ENCODE peak calls at places on chromosomes 7 and 10, in nine cellular contexts. R is cardiac muscle cell, H is RWPE2, E is PC-9, Y is lung, V is iPS DF 6.9, K is psoas muscle, T is neural progenitor cell, A is fibroblast of lung. J is an unnamed sample.
A peak's percentile ranks its signal among the peaks of the same experiment; 100 is the strongest.

GRCh38 chr7:75072978-75073282 is 672 bp downstream of the RCC1L start:
- DNase-seq in R (no peak), H (no peak), E (no peak), Y (no peak), V (no peak), K (no peak), T (no peak), A (no peak), J (no peak)

GRCh38 chr7:110358028-110358427 is 732.9 kb upstream of the LRRN3 start:
- DNase-seq in R (no peak), H (no peak), E (no peak), Y (no peak), V (no peak), K (no peak), T (no peak), A (peak; percentile 51), J (no peak)

GRCh38 chr7:23474098-23474828 is 4.0 kb upstream of the IGF2BP3 start:
- DNase-seq in R (peak; percentile 98), H (peak; percentile 97), E (peak; percentile 96), Y (peak; percentile 66), V (peak; percentile 93), K (peak; percentile 82), T (peak; percentile 99), A (peak; percentile 94), J (no peak)

GRCh38 chr10:22715290-22715625 is 880 bp upstream of the PIP4K2A start:
- DNase-seq in R (no peak), H (no peak), E (no peak), Y (no peak), V (no peak), K (no peak), T (no peak), A (no peak), J (no peak)

GRCh38 chr7:82443044-82443800 is at the start of gene CACNA2D1:
- DNase-seq in R (peak; percentile 45), H (no peak), E (no peak), Y (peak; percentile 31), V (no peak), K (peak; percentile 76), T (peak; percentile 83), A (peak; percentile 21), J (no peak)

GRCh38 chr10:69567920-69568319 is 5.3 kb downstream of the NEUROG3 start:
- DNase-seq in R (peak; percentile 75), H (no peak), E (peak; percentile 33), Y (no peak), V (no peak), K (peak; percentile 69), T (peak; percentile 92), A (peak; percentile 45), J (no peak)

GRCh38 chr7:45682836-45683555 is 108.8 kb downstream of the ADCY1 start:
- DNase-seq in R (peak; percentile 49), H (no peak), E (no peak), Y (no peak), V (no peak), K (no peak), T (no peak), A (peak; percentile 78), J (no peak)

GRCh38 chr7:113796557-113796956 is 122.3 kb downstream of the PPP1R3A start:
- DNase-seq in R (peak; percentile 74), H (no peak), E (no peak), Y (no peak), V (no peak), K (no peak), T (no peak), A (peak; percentile 92), J (no peak)

GRCh38 chr7:157347217-157347904 is 10.6 kb downstream of the DNAJB6 start:
- DNase-seq in R (peak; percentile 88), H (no peak), E (no peak), Y (no peak), V (no peak), K (peak; percentile 84), T (no peak), A (peak; percentile 89), J (no peak)

GRCh38 chr7:136479922-136480321 is 388.5 kb upstream of the CHRM2 start:
- DNase-seq in R (no peak), H (no peak), E (no peak), Y (no peak), V (no peak), K (no peak), T (no peak), A (no peak), J (no peak)

GRCh38 chr7:2820508-2820934 is 23.6 kb downstream of the GNA12 start:
- DNase-seq in R (peak; percentile 97), H (peak; percentile 91), E (peak; percentile 98), Y (peak; percentile 79), V (no peak), K (peak; percentile 84), T (no peak), A (peak; percentile 95), J (no peak)

GRCh38 chr7:155824195-155824915 is 12.1 kb upstream of the SHH start:
- DNase-seq in R (peak; percentile 27), H (peak; percentile 69), E (no peak), Y (peak; percentile 58), V (no peak), K (no peak), T (no peak), A (peak; percentile 83), J (no peak)

GRCh38 chr7:118918556-118918955 is 694.1 kb downstream of the ANKRD7 start:
- DNase-seq in R (peak; percentile 10), H (no peak), E (peak; percentile 42), Y (no peak), V (no peak), K (no peak), T (no peak), A (peak; percentile 6), J (no peak)

GRCh38 chr10:53997953-53998352 is 803.1 kb downstream of the PCDH15 start:
- DNase-seq in R (no peak), H (no peak), E (no peak), Y (no peak), V (no peak), K (no peak), T (peak; percentile 3), A (no peak), J (no peak)

GRCh38 chr7:35992436-35992835 is 160.6 kb upstream of the EEPD1 start:
- DNase-seq in R (no peak), H (no peak), E (peak; percentile 75), Y (no peak), V (no peak), K (no peak), T (no peak), A (no peak), J (no peak)

GRCh38 chr7:36275735-36276284 is 113.9 kb upstream of the ANLN start:
- DNase-seq in R (no peak), H (no peak), E (no peak), Y (no peak), V (no peak), K (no peak), T (no peak), A (no peak), J (no peak)

GRCh38 chr10:52390388-52390787 is 76.3 kb downstream of the DKK1 start:
- DNase-seq in R (peak; percentile 43), H (no peak), E (no peak), Y (no peak), V (no peak), K (no peak), T (no peak), A (peak; percentile 67), J (no peak)

GRCh38 chr7:128257458-128257857 is 16.4 kb downstream of the LEP start:
- DNase-seq in R (no peak), H (no peak), E (no peak), Y (no peak), V (no peak), K (no peak), T (no peak), A (no peak), J (no peak)

GRCh38 chr7:22251906-22252495 is 105.0 kb downstream of the RAPGEF5 start:
- DNase-seq in R (no peak), H (no peak), E (no peak), Y (no peak), V (no peak), K (no peak), T (peak; percentile 30), A (no peak), J (no peak)

GRCh38 chr10:119616879-119617580 is 20.3 kb upstream of the TIAL1 start:
- DNase-seq in R (peak; percentile 70), H (no peak), E (no peak), Y (no peak), V (no peak), K (peak; percentile 58), T (no peak), A (no peak), J (no peak)

GRCh38 chr7:50781371-50781770 is 1.3 kb downstream of the GRB10 start:
- DNase-seq in R (no peak), H (no peak), E (no peak), Y (no peak), V (no peak), K (no peak), T (peak; percentile 60), A (no peak), J (peak; percentile 30)

GRCh38 chr10:43208147-43209063 is 58.5 kb downstream of the RASGEF1A start:
- DNase-seq in R (no peak), H (peak; percentile 38), E (no peak), Y (no peak), V (no peak), K (peak; percentile 35), T (no peak), A (no peak), J (peak; percentile 4)

GRCh38 chr7:105017263-105018051 is 3.5 kb downstream of the KMT2E start:
- DNase-seq in R (no peak), H (no peak), E (no peak), Y (no peak), V (no peak), K (no peak), T (no peak), A (no peak), J (no peak)
- H3K4me1 ChIP-seq in R (peaks cover 21% of the 10 kb centered on the region), H (peaks cover 55% of the 10 kb centered on the region), E (peaks cover 45% of the 10 kb centered on the region), Y (peaks cover 3% of the 10 kb centered on the region), V (no peaks in the 10 kb centered on the region), K (peaks cover 62% of the 10 kb centered on the region), T (peaks cover 35% of the 10 kb centered on the region), A (peaks cover 6% of the 10 kb centered on the region), J (peaks cover 21% of the 10 kb centered on the region)

GRCh38 chr7:127253289-127254162 is 785 bp upstream of the GRM8 start:
- DNase-seq in R (peak; percentile 55), H (no peak), E (no peak), Y (peak; percentile 61), V (no peak), K (peak; percentile 73), T (peak; percentile 88), A (peak; percentile 49), J (peak; percentile 64)
- H3K27me3 ChIP-seq in R (peaks cover 85% of the 10 kb centered on the region), H (peaks cover 69% of the 10 kb centered on the region), E (peaks cover 23% of the 10 kb centered on the region), Y (peaks cover 3% of the 10 kb centered on the region), V (peaks cover 40% of the 10 kb centered on the region), K (peaks cover 10% of the 10 kb centered on the region), T (peaks cover 100% of the 10 kb centered on the region), A (peaks cover 27% of the 10 kb centered on the region), J (peaks cover 3% of the 10 kb centered on the region)

DNA sequence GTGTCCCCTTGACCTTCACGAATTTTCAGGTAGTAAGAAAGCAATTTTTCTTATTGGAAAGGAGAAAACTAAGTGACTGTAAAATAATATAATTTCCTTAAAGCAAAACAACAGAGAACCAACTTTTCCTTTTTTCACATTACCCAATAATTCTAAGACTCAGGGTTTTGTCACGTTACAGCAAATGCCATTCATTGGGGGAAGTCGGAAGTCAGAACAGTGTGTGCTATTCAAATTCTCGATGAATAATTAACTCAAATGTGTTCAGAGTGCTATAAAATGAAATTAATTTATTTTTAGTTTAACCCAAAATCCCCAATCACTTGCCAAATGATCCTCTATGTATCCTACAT is 40.0 kb downstream of the DIP2C start:
- DNase-seq in R (no peak), H (no peak), E (no peak), Y (no peak), V (no peak), K (no peak), T (no peak), A (no peak), J (no peak)
- H3K27ac ChIP-seq in R (no peak overlapping the region), H (no peak overlapping the region), E (no peak overlapping the region), Y (no peak overlapping the region), V (no peak overlapping the region), K (no peak overlapping the region), T (no peak overlapping the region), A (no peak overlapping the region), J (no peak overlapping the region)

GRCh38 chr7:37753398-37753797 is 69.8 kb downstream of the GPR141 start:
- DNase-seq in R (no peak), H (no peak), E (no peak), Y (no peak), V (no peak), K (no peak), T (no peak), A (no peak), J (no peak)
- H3K4me1 ChIP-seq in R (peaks cover 44% of the 10 kb centered on the region), H (no peaks in the 10 kb centered on the region), E (no peaks in the 10 kb centered on the region), Y (no peaks in the 10 kb centered on the region), V (no peaks in the 10 kb centered on the region), K (no peaks in the 10 kb centered on the region), T (peaks cover 15% of the 10 kb centered on the region), A (no peaks in the 10 kb centered on the region), J (no peaks in the 10 kb centered on the region)

J was measured in naive thymus-derived CD4-positive, alpha-beta T cell.